ENCODE peak calls at places on chromosome 16, in four cellular contexts. D is H9; Z is CD8-positive, alpha-beta T cell; F is mucosa of descending colon. K is an unnamed sample.

GRCh38 chr16:84607694-84608093 is 10.2 kb downstream of the COTL1 start:
- DNase-seq in D (no peak), F (no peak), Z (no peak), K (no peak)

GRCh38 chr16:11224894-11225676 is 30.9 kb downstream of the SOCS1 start:
- DNase-seq in D (no peak), Z (peak; percentile 59), F (peak; percentile 64), K (peak; percentile 95)

GRCh38 chr16:1976951-1977874 is 4.1 kb downstream of the NOXO1 start:
- DNase-seq in D (no peak), F (no peak), Z (no peak), K (no peak)

GRCh38 chr16:19415461-19415860 is 2.2 kb upstream of the TMC5 start:
- DNase-seq in F (peak; percentile 67), D (no peak), Z (no peak), K (no peak)

GRCh38 chr16:57464523-57464922 is 2.0 kb downstream of the POLR2C start:
- DNase-seq in D (no peak), Z (no peak), F (no peak), K (no peak)

GRCh38 chr16:24717411-24717810 is 12.0 kb upstream of the TNRC6A start:
- DNase-seq in Z (no peak), F (no peak), D (no peak), K (no peak)

GRCh38 chr16:1101133-1101532 is 5.1 kb upstream of the C1QTNF8 start:
- DNase-seq in F (no peak), Z (no peak), D (no peak), K (no peak)

GRCh38 chr16:85057212-85057889 is 29.8 kb downstream of the KIAA0513 start:
- DNase-seq in F (no peak), Z (no peak), D (peak; percentile 61), K (no peak)

GRCh38 chr16:19182487-19182886 is 14.4 kb downstream of the SYT17 start:
- DNase-seq in F (no peak), D (no peak), Z (no peak), K (no peak)

GRCh38 chr16:5865231-5865630 is 767.6 kb upstream of the EEF2KMT start:
- DNase-seq in D (no peak), F (no peak), Z (no peak), K (no peak)

K was measured in spleen.